ENCODE peak calls at places on chromosomes 4 and X, in four cellular contexts. One of them, this sample, is unnamed.

GRCh38 chrX:100649550-100650356 is 5.8 kb downstream of the SRPX2 start:
- DNase-seq in activated CD4-positive, alpha-beta T cell treated with anti-CD3 and anti-CD28 coated beads, Interleukin-2, amount 50 U/mL, for 1 hour: no peak
- DNase-seq in NCI-H2081 treated with DMSO at 0.1 percent for 48 hours: no peak
- DNase-seq in epithelial cell of esophagus: peak
- DNase-seq in this sample: no peak

GRCh38 chr4:25098964-25099843 is 61.0 kb downstream of the SEPSECS start:
- DNase-seq in epithelial cell of esophagus: peak
- DNase-seq in NCI-H2081 treated with DMSO at 0.1 percent for 48 hours: no peak
- DNase-seq in activated CD4-positive, alpha-beta T cell treated with anti-CD3 and anti-CD28 coated beads, Interleukin-2, amount 50 U/mL, for 1 hour: no peak
- DNase-seq in this sample: no peak

GRCh38 chr4:157572291-157572690 is 351.8 kb downstream of the GRIA2 start:
- DNase-seq in epithelial cell of esophagus: no peak
- DNase-seq in activated CD4-positive, alpha-beta T cell treated with anti-CD3 and anti-CD28 coated beads, Interleukin-2, amount 50 U/mL, for 1 hour: no peak
- DNase-seq in NCI-H2081 treated with DMSO at 0.1 percent for 48 hours: no peak
- DNase-seq in this sample: no peak

GRCh38 chr4:183935355-183936005 is 30.4 kb downstream of the STOX2 start:
- DNase-seq in epithelial cell of esophagus: no peak
- DNase-seq in NCI-H2081 treated with DMSO at 0.1 percent for 48 hours: no peak
- DNase-seq in activated CD4-positive, alpha-beta T cell treated with anti-CD3 and anti-CD28 coated beads, Interleukin-2, amount 50 U/mL, for 1 hour: no peak
- DNase-seq in this sample: no peak

GRCh38 chrX:26918633-26919032 is 544.5 kb downstream of the PPP4R3C start:
- DNase-seq in activated CD4-positive, alpha-beta T cell treated with anti-CD3 and anti-CD28 coated beads, Interleukin-2, amount 50 U/mL, for 1 hour: no peak
- DNase-seq in epithelial cell of esophagus: peak
- DNase-seq in NCI-H2081 treated with DMSO at 0.1 percent for 48 hours: no peak
- DNase-seq in this sample: no peak

GRCh38 chr4:153489856-153490558 is 23.8 kb downstream of the TMEM131L start:
- DNase-seq in NCI-H2081 treated with DMSO at 0.1 percent for 48 hours: no peak
- DNase-seq in activated CD4-positive, alpha-beta T cell treated with anti-CD3 and anti-CD28 coated beads, Interleukin-2, amount 50 U/mL, for 1 hour: no peak
- DNase-seq in epithelial cell of esophagus: peak
- DNase-seq in this sample: no peak

GRCh38 chrX:107549504-107549903 is 78.8 kb upstream of the PRPS1 start:
- DNase-seq in NCI-H2081 treated with DMSO at 0.1 percent for 48 hours: no peak
- DNase-seq in epithelial cell of esophagus: no peak
- DNase-seq in activated CD4-positive, alpha-beta T cell treated with anti-CD3 and anti-CD28 coated beads, Interleukin-2, amount 50 U/mL, for 1 hour: peak
- DNase-seq in this sample: no peak

GRCh38 chrX:28552322-28552721 is 34.9 kb upstream of the IL1RAPL1 start:
- DNase-seq in activated CD4-positive, alpha-beta T cell treated with anti-CD3 and anti-CD28 coated beads, Interleukin-2, amount 50 U/mL, for 1 hour: no peak
- DNase-seq in NCI-H2081 treated with DMSO at 0.1 percent for 48 hours: no peak
- DNase-seq in epithelial cell of esophagus: peak
- DNase-seq in this sample: no peak

GRCh38 chrX:116596010-116596409 is 133.2 kb upstream of the CT83 start:
- DNase-seq in activated CD4-positive, alpha-beta T cell treated with anti-CD3 and anti-CD28 coated beads, Interleukin-2, amount 50 U/mL, for 1 hour: no peak
- DNase-seq in NCI-H2081 treated with DMSO at 0.1 percent for 48 hours: no peak
- DNase-seq in epithelial cell of esophagus: no peak
- DNase-seq in this sample: no peak